ENCODE peak calls at places on chromosomes 3 and 15, in four cellular contexts. D is K562, Q is HepG2, Y is WTC11. Z is an unnamed sample.

GRCh38 chr3:129101370-129102138 is 20.1 kb downstream of the RAB43 start:
- DNase-seq in D (no peak), Q (no peak), Y (no peak), Z (no peak)

GRCh38 chr3:81268526-81268925 is 492.9 kb downstream of the GBE1 start:
- DNase-seq in D (no peak), Q (no peak), Y (no peak), Z (no peak)

GRCh38 chr3:78867409-78868372 is 900.1 kb downstream of the ROBO1 start:
- DNase-seq in D (no peak), Q (no peak), Y (no peak), Z (no peak)

GRCh38 chr15:66841953-66842681 is 140.1 kb downstream of the SMAD6 start:
- DNase-seq in D (peak; percentile 75), Q (peak; percentile 54), Y (peak; percentile 67), Z (peak; percentile 59)

GRCh38 chr15:36769110-36769509 is 189.7 kb downstream of the CDIN1 start:
- DNase-seq in D (no peak), Q (no peak), Y (no peak), Z (no peak)

GRCh38 chr3:27877122-27878011 is 155.2 kb upstream of the EOMES start:
- DNase-seq in D (no peak), Q (no peak), Y (peak; percentile 21), Z (no peak)

GRCh38 chr3:60186359-60186758 is 1064.9 kb downstream of the FHIT start:
- DNase-seq in D (no peak), Q (no peak), Y (no peak), Z (no peak)

GRCh38 chr15:90266061-90266431 is 574 bp downstream of the NGRN start:
- DNase-seq in D (no peak), Q (no peak), Y (peak; percentile 37), Z (peak; percentile 37)

GRCh38 chr15:31062965-31063355 is 38.6 kb downstream of the TRPM1 start:
- DNase-seq in D (no peak), Q (no peak), Y (no peak), Z (no peak)

GRCh38 chr3:33089515-33089914 is 7.4 kb downstream of the GLB1 start:
- DNase-seq in D (no peak), Q (no peak), Y (no peak), Z (no peak)

GRCh38 chr3:142542054-142542453 is 36.5 kb downstream of the ATR start:
- DNase-seq in D (no peak), Q (no peak), Y (no peak), Z (no peak)

GRCh38 chr3:50249459-50249858 is 13.5 kb downstream of the GNAI2 start:
- DNase-seq in D (no peak), Q (no peak), Y (no peak), Z (no peak)

GRCh38 chr15:85582719-85583089 is 202.3 kb downstream of the AKAP13 start:
- DNase-seq in D (peak; percentile 11), Q (no peak), Y (no peak), Z (no peak)

GRCh38 chr3:55620361-55621025 is 133.4 kb upstream of the WNT5A start:
- DNase-seq in D (no peak), Q (no peak), Y (no peak), Z (peak; percentile 56)

GRCh38 chr15:38163651-38164050 is 89.0 kb upstream of the SPRED1 start:
- DNase-seq in D (no peak), Q (peak; percentile 33), Y (no peak), Z (no peak)

GRCh38 chr3:193905993-193906396 is 230.0 kb upstream of the HES1 start:
- DNase-seq in D (no peak), Q (no peak), Y (no peak), Z (no peak)

GRCh38 chr3:16365454-16366128 is 100.6 kb downstream of the OXNAD1 start:
- DNase-seq in D (no peak), Q (no peak), Y (no peak), Z (no peak)

GRCh38 chr3:126476166-126476975 is 680 bp upstream of the ZXDC start:
- DNase-seq in D (no peak), Q (no peak), Y (peak; percentile 52), Z (peak; percentile 56)

GRCh38 chr3:77362936-77363335 is 323.0 kb downstream of the ROBO2 start:
- DNase-seq in D (no peak), Q (no peak), Y (no peak), Z (no peak)

GRCh38 chr3:181382656-181383055 is 329.1 kb upstream of the SOX2 start:
- DNase-seq in D (no peak), Q (no peak), Y (no peak), Z (no peak)

GRCh38 chr15:83436513-83437158 is 10.5 kb upstream of the SH3GL3 start:
- DNase-seq in D (peak; percentile 22), Q (peak; percentile 7), Y (no peak), Z (peak; percentile 63)

GRCh38 chr3:56322862-56323261 is 145.4 kb downstream of the ERC2 start:
- DNase-seq in D (no peak), Q (no peak), Y (no peak), Z (no peak)

GRCh38 chr15:74405823-74406222 is 27.9 kb downstream of the SEMA7A start:
- DNase-seq in D (no peak), Q (no peak), Y (no peak), Z (no peak)

GRCh38 chr3:161096771-161097367 is 8.3 kb downstream of the B3GALNT1 start:
- DNase-seq in D (no peak), Q (peak; percentile 38), Y (peak; percentile 36), Z (no peak)

GRCh38 chr15:25740438-25741252 is 122.5 kb downstream of the ATP10A start:
- DNase-seq in D (no peak), Q (no peak), Y (no peak), Z (no peak)

GRCh38 chr15:25743160-25743908 is 119.8 kb downstream of the ATP10A start:
- DNase-seq in D (no peak), Q (no peak), Y (no peak), Z (no peak)

GRCh38 chr15:25741253-25741575 is 121.9 kb downstream of the ATP10A start:
- DNase-seq in D (no peak), Q (no peak), Y (no peak), Z (no peak)

GRCh38 chr15:25742421-25743159 is 120.5 kb downstream of the ATP10A start:
- DNase-seq in D (no peak), Q (no peak), Y (no peak), Z (no peak)

GRCh38 chr15:25742008-25742407 is 121.1 kb downstream of the ATP10A start:
- DNase-seq in D (no peak), Q (no peak), Y (no peak), Z (no peak)
- TF ChIP-seq ELF4 in D (no peak), Q (no peak), Y (no peak), Z (no peak)

GRCh38 chr3:137763594-137763938 is 549 bp upstream of the SOX14 start:
- DNase-seq in D (no peak), Q (no peak), Y (peak; percentile 35), Z (no peak)
- TF ChIP-seq ELF4 in D (no peak), Q (no peak), Y (no peak), Z (no peak)

GRCh38 chr3:23859012-23859743 is 53.4 kb downstream of the UBE2E1 start:
- DNase-seq in D (no peak), Q (no peak), Y (no peak), Z (no peak)
- TF ChIP-seq ELF4 in D (no peak), Q (no peak), Y (no peak), Z (no peak)

DNA sequence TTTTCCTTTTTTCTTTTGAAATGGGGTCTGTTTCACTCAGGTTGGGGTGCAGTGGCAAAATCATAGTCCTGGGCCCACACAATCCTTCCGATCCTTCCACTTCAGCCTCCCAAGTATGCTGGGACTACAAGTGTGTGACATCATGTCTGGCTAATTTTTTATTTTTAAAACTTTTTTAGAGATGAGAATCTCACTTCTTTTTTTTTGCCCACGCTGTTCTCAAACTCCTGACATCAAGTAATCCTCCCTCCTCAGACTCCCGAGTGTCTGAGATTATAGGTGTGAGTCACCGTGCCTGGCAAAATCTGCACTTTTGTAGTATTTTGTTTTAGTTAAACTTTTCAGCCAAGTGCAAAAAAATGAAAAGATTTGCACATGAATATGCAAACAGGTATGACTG is 171.0 kb downstream of the FNDC3B start:
- DNase-seq in D (no peak), Q (no peak), Y (no peak), Z (no peak)
- TF ChIP-seq ELF4 in D (no peak), Q (no peak), Y (no peak), Z (no peak)

GRCh38 chr3:47650294-47650693 is 71.6 kb upstream of the CSPG5 start:
- DNase-seq in D (no peak), Q (no peak), Y (no peak), Z (no peak)

GRCh38 chr3:47647550-47647949 is 68.9 kb upstream of the CSPG5 start:
- DNase-seq in D (no peak), Q (no peak), Y (no peak), Z (no peak)

GRCh38 chr3:47646362-47646761 is 67.7 kb upstream of the CSPG5 start:
- DNase-seq in D (no peak), Q (no peak), Y (no peak), Z (no peak)

GRCh38 chr3:47652142-47652541 is 73.5 kb upstream of the CSPG5 start:
- DNase-seq in D (no peak), Q (no peak), Y (no peak), Z (no peak)
- TF ChIP-seq ELF4 in D (no peak), Q (no peak), Y (no peak), Z (no peak)